ENCODE peak calls at places on chromosomes 12 and 14, in seven cellular contexts. C is AG04449, Z is IMR-90, P is NB4, B is WERI-Rb-1, L is astrocyte of the spinal cord, A is AG04450. J is an unnamed sample.

GRCh38 chr12:83199069-83199468 is 512.4 kb downstream of the TMTC2 start:
- DNase-seq in Z (no peak), B (no peak), A (no peak), P (no peak), L (no peak), C (no peak), J (no peak)

GRCh38 chr12:87119713-87120112 is 863.5 kb upstream of the MGAT4C start:
- DNase-seq in B (no peak), L (no peak), P (no peak), Z (no peak), A (no peak), C (no peak), J (no peak)

GRCh38 chr12:131944601-131945251 is 5.0 kb upstream of the EP400 start:
- DNase-seq in P (peak), B (no peak), A (no peak), L (no peak), Z (no peak), C (no peak), J (no peak)

GRCh38 chr14:101947577-101947903 is 16.8 kb upstream of the DYNC1H1 start:
- DNase-seq in A (no peak), L (no peak), P (no peak), C (no peak), B (no peak), Z (no peak), J (no peak)

GRCh38 chr12:11861155-11861863 is 209.4 kb upstream of the BCL2L14 start:
- DNase-seq in Z (no peak), C (no peak), P (no peak), B (no peak), L (no peak), A (no peak), J (no peak)

GRCh38 chr12:51632598-51632997 is 41.6 kb downstream of the SCN8A start:
- DNase-seq in P (no peak), L (no peak), A (no peak), Z (no peak), C (no peak), B (no peak), J (no peak)

GRCh38 chr14:92481386-92481785 is 32.2 kb upstream of the RIN3 start:
- DNase-seq in C (no peak), L (peak), Z (peak), B (no peak), A (no peak), P (peak), J (peak)

GRCh38 chr14:70894868-70895267 is 12.4 kb upstream of the PCNX1 start:
- DNase-seq in C (no peak), P (no peak), L (no peak), A (no peak), B (no peak), Z (peak), J (no peak)

GRCh38 chr12:50187084-50187900 is 20.1 kb upstream of the CERS5 start:
- DNase-seq in A (peak), C (peak), Z (peak), P (no peak), L (peak), B (no peak), J (peak)

GRCh38 chr12:5201554-5202243 is 158.0 kb downstream of the KCNA5 start:
- DNase-seq in C (peak), L (peak), Z (peak), B (peak), A (no peak), P (no peak), J (no peak)

GRCh38 chr12:117189725-117190209 is 503 bp downstream of the FBXO21 start:
- DNase-seq in L (peak), A (no peak), C (no peak), B (peak), P (peak), Z (peak), J (peak)

GRCh38 chr12:49647827-49648721 is 24.7 kb downstream of the PRPF40B start:
- DNase-seq in L (no peak), A (no peak), Z (no peak), B (no peak), P (no peak), C (no peak), J (no peak)

GRCh38 chr12:18690653-18691052 is 47.2 kb downstream of the PLCZ1 start:
- DNase-seq in P (no peak), Z (peak), L (peak), A (peak), B (no peak), C (no peak), J (peak)

GRCh38 chr14:54220122-54220691 is 176.6 kb upstream of the CDKN3 start:
- DNase-seq in Z (no peak), P (no peak), C (no peak), A (no peak), L (no peak), B (no peak), J (no peak)

GRCh38 chr12:112781767-112782166 is 9.8 kb upstream of the RPH3A start:
- DNase-seq in C (no peak), Z (no peak), L (no peak), P (no peak), A (no peak), B (no peak), J (no peak)

GRCh38 chr12:112782250-112782649 is 9.3 kb upstream of the RPH3A start:
- DNase-seq in C (no peak), A (no peak), Z (no peak), P (no peak), L (no peak), B (no peak), J (no peak)

GRCh38 chr12:112778400-112778799 is 13.1 kb upstream of the RPH3A start:
- DNase-seq in B (no peak), A (no peak), C (no peak), Z (no peak), L (no peak), P (no peak), J (no peak)

GRCh38 chr12:112782921-112783320 is 8.6 kb upstream of the RPH3A start:
- DNase-seq in L (no peak), B (no peak), P (no peak), C (no peak), A (no peak), Z (no peak), J (no peak)

DNA sequence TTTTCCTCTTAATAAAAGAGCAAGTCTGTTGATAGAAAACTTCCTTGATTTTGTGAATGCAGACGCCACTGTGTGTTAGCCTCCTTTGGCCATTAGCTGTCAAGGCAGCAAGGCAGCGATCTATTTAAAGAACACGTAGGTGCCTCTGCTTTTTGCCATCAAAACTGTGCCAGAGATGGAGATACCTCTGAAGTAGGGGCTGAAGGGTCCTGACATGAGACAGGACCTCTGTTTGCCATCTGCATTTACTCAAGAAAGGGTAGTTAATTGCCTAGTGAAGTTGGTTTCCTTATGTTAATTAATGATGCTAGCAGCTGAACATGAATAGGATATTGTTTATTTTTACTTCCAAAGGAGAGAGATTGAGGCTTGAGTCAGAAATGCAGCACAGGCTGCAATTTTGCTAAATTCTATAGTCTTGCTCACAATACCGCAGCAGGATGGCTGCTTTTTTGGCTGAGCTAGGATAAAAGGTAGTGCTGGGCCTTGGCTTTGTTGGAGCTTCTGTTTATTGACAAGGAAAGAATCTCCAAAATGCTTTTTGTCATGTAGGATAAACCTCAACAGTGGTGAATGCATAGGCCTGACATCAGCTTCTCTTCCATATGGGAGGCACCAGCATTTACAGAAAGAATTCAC is 14.0 kb upstream of the RPH3A start:
- DNase-seq in Z (no peak), A (no peak), B (no peak), P (no peak), C (no peak), L (no peak), J (no peak)
- H3K4me3 ChIP-seq in Z (no peak), A (no peak), B (no peak), P (no peak), C (no peak), L (no peak), J (no peak)

DNA sequence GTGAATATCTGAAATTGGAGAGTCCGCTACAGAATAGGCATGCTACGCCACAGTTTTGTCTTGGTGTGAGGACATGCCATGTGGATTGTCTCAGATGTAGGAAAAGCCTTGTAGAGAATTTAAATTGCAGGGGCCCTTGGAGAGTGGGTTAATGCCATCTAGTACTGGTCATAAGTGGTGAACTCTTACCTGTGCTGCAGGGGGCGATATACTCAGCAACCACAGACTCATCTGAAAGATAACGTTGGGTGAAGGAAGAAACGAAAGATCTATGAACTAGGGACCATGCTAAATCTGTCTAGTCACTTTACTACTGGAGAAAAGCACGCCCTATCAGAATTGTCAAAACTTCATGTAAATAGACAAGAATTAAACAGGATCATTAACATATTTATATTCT is 33.7 kb upstream of the A2M start:
- DNase-seq in L (no peak), B (no peak), C (no peak), Z (no peak), P (no peak), A (no peak), J (no peak)
- TF ChIP-seq CTCF in L (no peak), B (peak), C (no peak), Z (no peak), P (no peak), A (no peak), J (no peak)

GRCh38 chr12:20210795-20211194 is 157.5 kb upstream of the PDE3A start:
- DNase-seq in A (no peak), C (no peak), L (no peak), Z (no peak), P (peak), B (no peak), J (no peak)

GRCh38 chr12:20201733-20202132 is 166.6 kb upstream of the PDE3A start:
- DNase-seq in P (no peak), Z (no peak), C (no peak), B (no peak), A (no peak), L (no peak), J (no peak)

GRCh38 chr12:20212036-20212435 is 156.3 kb upstream of the PDE3A start:
- DNase-seq in Z (peak), C (no peak), A (no peak), B (no peak), P (no peak), L (peak), J (peak)

GRCh38 chr12:20211537-20211936 is 156.8 kb upstream of the PDE3A start:
- DNase-seq in C (no peak), A (no peak), B (no peak), P (no peak), Z (no peak), L (peak), J (no peak)

DNA sequence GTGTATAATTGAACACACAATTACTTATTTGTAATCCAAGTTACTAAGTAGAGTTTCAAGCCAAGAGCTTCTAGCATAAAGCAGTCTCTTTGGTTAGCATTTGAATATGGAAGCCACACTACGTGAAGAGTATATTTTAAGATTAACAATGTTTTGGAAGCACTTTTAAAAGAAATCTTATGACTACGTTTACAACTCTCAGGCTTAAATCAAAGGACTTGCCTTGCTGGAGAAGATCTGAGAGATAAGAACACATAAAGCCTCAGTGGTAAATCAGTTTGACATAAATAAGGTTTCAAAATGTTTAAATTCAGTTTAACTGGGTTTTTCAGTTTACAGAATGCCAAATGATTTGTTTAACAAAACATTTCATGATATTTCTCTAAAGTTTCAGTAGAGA is 161.9 kb upstream of the PDE3A start:
- DNase-seq in L (no peak), C (no peak), A (no peak), Z (no peak), P (no peak), B (no peak), J (no peak)
- H3K4me3 ChIP-seq in L (no peak), C (no peak), A (no peak), Z (no peak), P (no peak), B (no peak), J (no peak)

GRCh38 chr12:47216150-47216677 is 136.5 kb upstream of the AMIGO2 start:
- DNase-seq in B (no peak), C (no peak), P (peak), Z (no peak), A (no peak), L (no peak), J (no peak)
- TF ChIP-seq CTCF in B (no peak), C (no peak), P (no peak), Z (no peak), A (no peak), L (no peak), J (no peak)

DNA sequence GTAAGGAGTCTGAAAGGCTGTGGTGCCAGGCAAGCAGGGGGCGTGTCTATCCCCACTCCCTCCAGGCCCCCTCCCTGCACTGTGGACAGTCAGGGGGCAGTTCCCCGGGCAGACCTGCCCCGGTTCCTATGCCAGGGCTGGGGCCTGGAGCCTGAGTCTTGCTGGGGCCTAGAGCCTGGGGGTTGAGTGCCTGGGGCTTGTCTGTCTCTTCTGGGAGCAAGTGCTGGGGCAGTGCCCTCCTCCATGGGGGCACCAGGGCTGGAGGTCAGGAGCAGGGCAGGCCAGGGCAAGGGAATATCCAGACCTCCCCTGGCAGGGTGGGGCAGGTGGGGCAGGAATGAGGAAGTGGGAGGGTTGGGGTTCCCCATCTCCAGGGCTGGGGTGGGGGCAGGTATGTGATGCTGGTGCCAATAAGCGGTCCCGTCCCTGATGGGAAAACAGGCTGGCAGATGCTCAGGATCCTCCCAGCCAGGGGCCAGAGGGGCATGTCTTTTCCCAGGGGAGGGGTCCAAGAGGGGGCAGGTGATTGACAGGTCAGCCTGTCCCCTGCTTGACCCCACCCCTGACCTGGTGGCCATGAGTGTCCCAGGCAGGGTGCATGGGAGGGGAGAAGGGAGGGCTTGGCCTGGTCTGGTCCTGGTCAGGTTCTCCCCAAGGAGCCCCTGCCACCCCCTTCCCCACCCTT is 11.8 kb upstream of the TNFAIP2 start:
- DNase-seq in P (no peak), Z (no peak), B (no peak), C (no peak), A (no peak), L (no peak), J (no peak)
- H3K4me3 ChIP-seq in P (no peak), Z (no peak), B (no peak), C (no peak), A (no peak), L (no peak), J (no peak)

GRCh38 chr14:96268426-96269358 is 12.7 kb downstream of the BDKRB1 start:
- DNase-seq in Z (peak), B (peak), L (peak), P (peak), C (peak), A (peak), J (peak)
- TF ChIP-seq CTCF in Z (no peak), B (no peak), L (no peak), P (no peak), C (no peak), A (no peak), J (no peak)

GRCh38 chr14:26595922-26596721 is 1.7 kb downstream of the NOVA1 start:
- DNase-seq in C (no peak), P (no peak), L (peak), Z (no peak), A (no peak), B (no peak), J (no peak)

GRCh38 chr14:26597136-26598080 is at the start of gene NOVA1:
- DNase-seq in P (no peak), B (peak), L (peak), C (no peak), A (no peak), Z (no peak), J (no peak)

GRCh38 chr14:26598672-26599131 is 869 bp upstream of the NOVA1 start:
- DNase-seq in C (no peak), B (peak), Z (no peak), A (no peak), P (no peak), L (no peak), J (no peak)

GRCh38 chr14:26596722-26597030 is 1.2 kb downstream of the NOVA1 start:
- DNase-seq in L (no peak), C (no peak), P (no peak), A (no peak), Z (peak), B (no peak), J (no peak)

DNA sequence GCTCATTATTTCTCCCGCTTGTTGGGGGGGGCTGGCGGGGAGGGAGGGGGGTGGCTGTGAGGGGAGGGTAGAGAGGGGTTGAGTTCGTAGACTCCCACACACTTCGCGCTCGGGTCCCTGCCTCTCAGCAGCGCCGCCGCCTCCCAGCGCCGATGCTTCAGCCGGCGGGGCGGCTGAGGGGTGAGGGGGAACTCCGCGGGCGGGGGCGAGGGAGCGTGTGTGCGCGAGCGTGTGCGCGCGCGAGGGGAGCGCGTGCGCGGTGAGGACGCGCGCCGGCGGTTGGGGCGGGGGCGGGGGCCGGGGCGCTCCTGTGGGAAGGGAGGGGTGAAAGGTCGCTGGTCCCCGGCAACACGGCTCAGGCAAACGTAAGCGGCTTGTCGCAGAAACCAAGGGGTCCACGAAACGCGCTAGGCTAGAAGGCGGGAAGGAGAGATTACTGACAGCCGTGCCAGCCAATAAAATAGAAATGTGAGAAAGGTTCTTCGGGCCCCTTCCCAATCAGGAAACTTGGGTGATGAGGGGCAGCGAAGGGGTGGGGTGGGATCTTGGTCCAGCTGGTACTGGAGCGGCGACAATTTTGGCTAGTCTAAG is 343 bp upstream of the NOVA1 start:
- DNase-seq in P (no peak), L (peak), C (peak), B (peak), Z (peak), A (peak), J (peak)
- H3K4me3 ChIP-seq in P (no peak), L (peak), C (peak), B (peak), Z (peak), A (peak), J (peak)

DNA sequence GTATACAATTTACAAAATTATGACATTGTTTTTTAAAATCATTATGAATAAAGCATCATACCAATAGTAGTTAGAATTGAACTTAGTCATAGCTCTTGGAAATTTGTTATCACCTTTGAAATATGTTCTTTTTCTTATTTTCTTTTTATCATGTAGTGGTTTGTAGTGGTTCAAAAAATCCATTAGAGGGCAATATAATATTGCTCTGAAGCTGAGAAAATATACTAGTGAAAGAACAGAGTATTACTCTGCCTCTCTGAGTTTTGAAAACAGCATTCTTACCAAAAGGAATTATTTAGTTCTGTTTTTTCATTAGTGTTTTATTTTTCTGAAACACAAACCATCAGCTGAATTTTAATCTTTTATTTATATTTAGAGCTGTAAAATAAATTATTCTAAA is 76.2 kb downstream of the PDZRN4 start:
- DNase-seq in A (no peak), Z (no peak), B (no peak), C (no peak), P (peak), L (peak), J (no peak)
- TF ChIP-seq CTCF in A (peak), Z (peak), B (no peak), C (no peak), P (no peak), L (peak), J (peak)